ENCODE peak calls at places on chromosomes 3 and 15, in seven cellular contexts. A is foreskin fibroblast, S is fibroblast of lung, E is esophagus muscularis mucosa, Z is nephron progenitor cell, J is GM10248, I is upper lobe of left lung. Y is an unnamed sample.

GRCh38 chr3:157939166-157939565 is 167.1 kb downstream of the SHOX2 start:
- DNase-seq in S (no peak), A (no peak), I (no peak), Z (no peak), J (no peak), E (no peak), Y (no peak)

GRCh38 chr15:31236184-31237041 is 90.2 kb upstream of the KLF13 start:
- DNase-seq in S (peak; percentile 98), I (peak; percentile 83), E (peak; percentile 96), J (peak; percentile 55), A (peak; percentile 97), Z (no peak), Y (no peak)

GRCh38 chr3:14439501-14440167 is 37.2 kb downstream of the SLC6A6 start:
- DNase-seq in E (no peak), J (no peak), I (peak; percentile 88), A (peak; percentile 70), S (peak; percentile 57), Z (no peak), Y (peak; percentile 92)

GRCh38 chr3:12231481-12231880 is 57.4 kb upstream of the PPARG start:
- DNase-seq in A (peak; percentile 45), E (no peak), S (peak; percentile 43), I (no peak), Z (no peak), J (no peak), Y (no peak)

GRCh38 chr15:101675796-101676582 is 23.8 kb upstream of the TM2D3 start:
- DNase-seq in S (peak; percentile 88), Z (no peak), A (peak; percentile 83), J (peak; percentile 30), E (no peak), I (no peak), Y (no peak)

GRCh38 chr15:39199076-39199475 is 381.8 kb upstream of the THBS1 start:
- DNase-seq in A (peak; percentile 61), I (no peak), S (peak; percentile 42), E (no peak), J (no peak), Z (no peak), Y (no peak)

GRCh38 chr3:145144361-145144760 is 1016.6 kb downstream of the PLOD2 start:
- DNase-seq in S (no peak), A (no peak), I (no peak), J (no peak), Z (no peak), E (no peak), Y (no peak)

GRCh38 chr3:85935171-85935570 is 976.4 kb downstream of the CADM2 start:
- DNase-seq in S (no peak), E (no peak), I (no peak), Z (no peak), J (no peak), A (no peak), Y (no peak)

GRCh38 chr15:86221119-86221518 is 141.4 kb downstream of the AGBL1 start:
- DNase-seq in J (no peak), A (no peak), S (no peak), E (no peak), I (no peak), Z (no peak), Y (no peak)
- TF ChIP-seq CTCF in J (no peak), A (no peak), S (no peak), E (no peak), I (no peak), Z (no peak), Y (no peak)

GRCh38 chr3:27366062-27366591 is 3.1 kb downstream of the NEK10 start:
- DNase-seq in A (no peak), E (no peak), Z (no peak), I (no peak), S (no peak), J (no peak), Y (no peak)

GRCh38 chr3:27368831-27369607 is at the start of gene NEK10:
- DNase-seq in S (peak; percentile 90), A (peak; percentile 93), Z (peak; percentile 92), E (peak; percentile 97), I (peak; percentile 92), J (peak; percentile 96), Y (peak; percentile 92)
- TF ChIP-seq CTCF in S (no peak), A (no peak), Z (no peak), E (peak; percentile 10), I (no peak), J (no peak), Y (no peak)

GRCh38 chr15:75597667-75598341 is 18.7 kb upstream of the PTPN9 start:
- DNase-seq in I (no peak), E (no peak), A (peak; percentile 26), Z (no peak), J (no peak), S (no peak), Y (no peak)
- TF ChIP-seq CTCF in I (no peak), E (no peak), A (peak; percentile 20), Z (peak; percentile 25), J (peak; percentile 4), S (peak; percentile 35), Y (peak; percentile 36)

GRCh38 chr15:96896766-96897165 is 566.3 kb downstream of the NR2F2 start:
- DNase-seq in A (no peak), S (no peak), J (no peak), E (no peak), Z (no peak), I (no peak), Y (no peak)

GRCh38 chr15:96889734-96890480 is 559.4 kb downstream of the NR2F2 start:
- DNase-seq in S (peak; percentile 44), Z (no peak), A (no peak), I (no peak), E (no peak), J (no peak), Y (no peak)

GRCh38 chr15:96894669-96895068 is 564.2 kb downstream of the NR2F2 start:
- DNase-seq in S (no peak), J (no peak), I (no peak), A (no peak), Z (no peak), E (no peak), Y (no peak)

GRCh38 chr15:96888764-96889163 is 558.3 kb downstream of the NR2F2 start:
- DNase-seq in A (no peak), J (no peak), E (no peak), S (peak; percentile 56), I (no peak), Z (no peak), Y (no peak)

DNA sequence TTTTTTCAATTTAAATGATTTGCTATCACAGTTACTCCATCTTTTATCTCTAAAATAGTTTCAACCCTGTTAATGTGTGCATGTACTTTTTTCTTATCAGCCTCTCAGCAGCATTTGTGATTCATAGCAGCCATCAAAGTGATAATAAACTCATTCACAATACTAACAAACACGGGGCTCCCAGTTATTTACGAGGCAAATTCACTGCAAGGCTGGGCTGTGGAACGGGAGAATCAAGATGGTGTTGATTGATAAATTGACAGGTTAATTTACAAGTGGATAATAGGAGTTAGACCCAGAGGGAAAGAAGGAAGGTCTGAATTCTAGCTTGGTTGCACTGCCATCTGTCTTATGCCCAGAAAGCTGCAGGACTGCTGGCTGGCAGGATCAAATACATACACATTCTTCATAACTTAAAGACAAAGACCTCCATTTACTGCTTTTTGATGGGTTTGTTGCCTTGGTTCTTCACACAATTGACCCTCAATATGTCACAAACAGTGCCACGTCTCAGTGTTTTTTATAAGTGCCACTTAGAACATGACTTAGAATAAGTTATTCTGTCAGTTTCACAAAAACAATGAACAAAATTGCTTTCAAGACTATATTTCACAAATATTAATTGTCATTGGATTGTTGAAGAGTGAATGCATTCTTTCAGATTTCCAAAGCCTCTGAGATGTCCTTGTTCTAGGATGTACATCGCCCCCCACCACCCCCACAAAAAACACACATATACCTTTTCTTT is 562.8 kb downstream of the NR2F2 start:
- DNase-seq in I (peak; percentile 23), J (no peak), Z (peak; percentile 5), S (peak; percentile 78), E (no peak), A (no peak), Y (no peak)
- TF ChIP-seq CTCF in I (peak; percentile 14), J (peak; percentile 34), Z (peak; percentile 55), S (peak; percentile 49), E (peak; percentile 68), A (no peak), Y (peak; percentile 68)

GRCh38 chr3:117355566-117355965 is 646.0 kb downstream of the TUSC7 start:
- DNase-seq in A (peak; percentile 34), Z (peak; percentile 13), J (peak; percentile 11), S (peak; percentile 15), E (no peak), I (no peak), Y (no peak)
- TF ChIP-seq CTCF in A (peak; percentile 45), Z (peak; percentile 50), J (peak; percentile 27), S (peak; percentile 39), E (no peak), I (no peak), Y (peak; percentile 56)

GRCh38 chr3:100740207-100740606 is 30.9 kb downstream of the TFG start:
- DNase-seq in A (no peak), Z (no peak), J (no peak), S (no peak), I (no peak), E (no peak), Y (no peak)

GRCh38 chr3:100732435-100732834 is 23.1 kb downstream of the TFG start:
- DNase-seq in A (no peak), J (no peak), S (no peak), Z (no peak), I (no peak), E (no peak), Y (no peak)

DNA sequence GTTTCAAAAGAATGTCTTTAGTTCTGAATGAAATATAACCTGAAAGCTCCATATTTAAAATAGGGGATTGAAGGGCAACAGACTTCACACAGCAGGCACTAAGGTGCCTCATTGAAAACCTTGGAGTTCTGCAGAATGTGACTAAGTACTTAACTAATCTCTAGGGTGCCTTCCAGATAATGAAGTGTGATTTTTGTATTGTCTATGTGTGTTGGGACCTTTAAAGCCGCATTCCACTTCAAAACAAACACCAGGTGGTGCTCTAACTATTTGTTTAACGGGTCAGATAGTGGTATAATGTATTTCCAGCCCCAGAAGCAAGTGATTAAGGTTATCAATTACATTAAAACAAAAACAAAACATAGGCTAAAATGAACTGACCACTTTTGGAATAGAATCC is 28.0 kb downstream of the TFG start:
- DNase-seq in Z (no peak), I (no peak), E (no peak), J (no peak), S (peak; percentile 38), A (peak; percentile 49), Y (no peak)
- TF ChIP-seq CTCF in Z (peak; percentile 31), I (no peak), E (no peak), J (no peak), S (peak; percentile 34), A (peak; percentile 38), Y (peak; percentile 63)